ENCODE peak calls at places on chromosome 12, in eight cellular contexts. J, V, I, S, Z, B, K and C are unnamed samples.

GRCh38 chr12:91343010-91343409 is 160.4 kb upstream of the DCN start:
- DNase-seq in B (no peak), K (no peak), J (no peak), V (no peak), S (no peak), I (no peak), Z (no peak), C (no peak)

GRCh38 chr12:101552277-101552676 is 42.5 kb upstream of the MYBPC1 start:
- DNase-seq in K (no peak), B (peak), I (no peak), Z (peak), V (no peak), S (peak), J (peak), C (no peak)

GRCh38 chr12:55925870-55926737 is 1.6 kb downstream of the PYM1 start:
- DNase-seq in I (peak), K (no peak), V (no peak), B (no peak), Z (no peak), J (no peak), S (no peak), C (no peak)

GRCh38 chr12:52130695-52131094 is 51.2 kb downstream of the SMIM41 start:
- DNase-seq in K (no peak), I (no peak), V (no peak), S (no peak), J (no peak), B (no peak), Z (no peak), C (no peak)

GRCh38 chr12:103969391-103969790 is 3.7 kb downstream of the TDG start:
- DNase-seq in S (no peak), Z (no peak), J (no peak), V (no peak), K (no peak), I (no peak), B (peak), C (peak)

GRCh38 chr12:94644622-94645021 is 5.7 kb downstream of the TMCC3 start:
- DNase-seq in Z (peak), K (no peak), I (no peak), S (peak), J (peak), V (no peak), B (peak), C (no peak)

GRCh38 chr12:19799886-19800602 is 360.8 kb downstream of the AEBP2 start:
- DNase-seq in V (no peak), S (no peak), J (no peak), I (no peak), B (peak), K (no peak), Z (no peak), C (no peak)

GRCh38 chr12:101698782-101699347 is 1.4 kb downstream of the CHPT1 start:
- DNase-seq in B (no peak), V (peak), I (no peak), S (no peak), Z (peak), J (no peak), K (peak), C (no peak)

GRCh38 chr12:82326905-82327503 is 31.2 kb downstream of the CCDC59 start:
- DNase-seq in K (peak), Z (peak), I (peak), S (peak), B (peak), V (no peak), J (no peak), C (peak)

GRCh38 chr12:11787437-11787836 is 138.0 kb downstream of the ETV6 start:
- DNase-seq in K (no peak), J (no peak), B (no peak), Z (no peak), V (no peak), I (no peak), S (no peak), C (no peak)

GRCh38 chr12:5567021-5567744 is 135.3 kb downstream of the NTF3 start:
- DNase-seq in V (peak), I (no peak), K (no peak), J (no peak), B (no peak), Z (no peak), S (no peak), C (no peak)

GRCh38 chr12:109961201-109961600 is 35.0 kb downstream of the GIT2 start:
- DNase-seq in B (no peak), I (no peak), K (no peak), V (no peak), Z (no peak), S (no peak), J (no peak), C (no peak)

GRCh38 chr12:88309546-88309945 is 167.4 kb downstream of the TMTC3 start:
- DNase-seq in S (no peak), V (no peak), Z (peak), K (no peak), J (no peak), I (no peak), B (peak), C (peak)

GRCh38 chr12:77343291-77343690 is 277.9 kb upstream of the E2F7 start:
- DNase-seq in B (peak), J (no peak), S (no peak), Z (peak), K (no peak), I (no peak), V (no peak), C (no peak)

GRCh38 chr12:27914956-27915355 is 57.6 kb downstream of the PTHLH start:
- DNase-seq in Z (no peak), B (no peak), V (no peak), K (no peak), S (no peak), I (no peak), J (no peak), C (no peak)

GRCh38 chr12:113244015-113244983 is 23.0 kb downstream of the TPCN1 start:
- DNase-seq in J (peak), K (no peak), V (peak), S (no peak), I (no peak), Z (no peak), B (peak), C (no peak)

GRCh38 chr12:96720363-96720705 is 186.7 kb upstream of the NEDD1 start:
- DNase-seq in K (peak), J (peak), B (no peak), V (peak), S (no peak), Z (peak), I (no peak), C (no peak)

GRCh38 chr12:27821259-27821973 is 41.4 kb upstream of the MANSC4 start:
- DNase-seq in Z (peak), V (peak), B (peak), I (peak), S (peak), K (peak), J (peak), C (peak)

GRCh38 chr12:111056618-111057521 is 136.5 kb upstream of the MYL2 start:
- DNase-seq in S (no peak), Z (no peak), B (no peak), I (no peak), J (peak), K (no peak), V (no peak), C (no peak)

GRCh38 chr12:10739157-10740118 is 16.3 kb upstream of the YBX3 start:
- DNase-seq in S (no peak), B (peak), I (no peak), J (no peak), K (no peak), Z (no peak), V (no peak), C (no peak)

GRCh38 chr12:47303207-47303606 is 223.4 kb upstream of the AMIGO2 start:
- DNase-seq in Z (no peak), I (no peak), K (no peak), B (peak), V (no peak), S (no peak), J (no peak), C (no peak)

GRCh38 chr12:78963439-78964222 is 99.1 kb downstream of the SYT1 start:
- DNase-seq in V (no peak), B (peak), S (no peak), Z (peak), J (no peak), K (no peak), I (peak), C (peak)

GRCh38 chr12:88726806-88727722 is 146.8 kb upstream of the KITLG start:
- DNase-seq in V (no peak), I (no peak), S (no peak), K (no peak), B (peak), J (no peak), Z (peak), C (peak)

GRCh38 chr12:17134315-17134714 is 528.4 kb upstream of the LMO3 start:
- DNase-seq in V (no peak), B (no peak), S (no peak), I (no peak), Z (no peak), K (no peak), J (no peak), C (no peak)

GRCh38 chr12:105928436-105928835 is 210.3 kb downstream of the NUAK1 start:
- DNase-seq in B (no peak), Z (no peak), K (no peak), S (no peak), J (peak), V (peak), I (no peak), C (no peak)

GRCh38 chr12:105221588-105222325 is 14.2 kb downstream of the APPL2 start:
- DNase-seq in V (no peak), J (peak), Z (no peak), I (no peak), S (no peak), B (no peak), K (no peak), C (no peak)

GRCh38 chr12:70661762-70662161 is 24.5 kb upstream of the PTPRB start:
- DNase-seq in S (peak), I (no peak), B (peak), K (no peak), J (no peak), V (no peak), Z (peak), C (peak)

GRCh38 chr12:58915634-58916033 is 4.7 kb downstream of the LRIG3 start:
- DNase-seq in S (peak), Z (peak), K (no peak), B (peak), J (peak), V (peak), I (no peak), C (peak)

GRCh38 chr12:131672941-131673330 is 38.0 kb upstream of the SFSWAP start:
- DNase-seq in K (no peak), B (no peak), J (no peak), V (no peak), Z (no peak), S (no peak), I (no peak), C (no peak)

GRCh38 chr12:43151406-43152080 is 400.5 kb downstream of the ADAMTS20 start:
- DNase-seq in Z (peak), K (no peak), J (no peak), S (peak), I (no peak), B (no peak), V (no peak), C (peak)

GRCh38 chr12:112855375-112855774 is 51.4 kb upstream of the OAS1 start:
- DNase-seq in B (peak), K (peak), I (peak), V (no peak), J (no peak), Z (no peak), S (no peak), C (no peak)

GRCh38 chr12:12365442-12365802 is 8.5 kb downstream of the BORCS5 start:
- DNase-seq in S (no peak), I (no peak), Z (no peak), J (no peak), V (no peak), B (no peak), K (no peak), C (no peak)

GRCh38 chr12:50986961-50987737 is 34.8 kb downstream of the HIGD1C start:
- DNase-seq in B (peak), K (no peak), V (no peak), Z (peak), J (peak), S (peak), I (peak), C (peak)

GRCh38 chr12:116761499-116761898 is 23.4 kb downstream of the RNFT2 start:
- DNase-seq in Z (no peak), K (no peak), J (no peak), S (no peak), B (no peak), V (no peak), I (no peak), C (no peak)

GRCh38 chr12:116760621-116761020 is 22.5 kb downstream of the RNFT2 start:
- DNase-seq in B (no peak), J (no peak), Z (no peak), K (no peak), V (no peak), I (no peak), S (no peak), C (no peak)

GRCh38 chr12:116765271-116765670 is 27.2 kb downstream of the RNFT2 start:
- DNase-seq in I (no peak), B (no peak), Z (peak), K (no peak), V (no peak), J (no peak), S (no peak), C (no peak)

GRCh38 chr12:116759783-116760581 is 21.9 kb downstream of the RNFT2 start:
- DNase-seq in I (peak), J (no peak), V (peak), Z (no peak), B (peak), K (no peak), S (no peak), C (no peak)
- TF ChIP-seq CTCF in I (peak), J (no peak), V (no peak), Z (no peak), B (no peak), K (no peak), S (no peak), C (no peak)

DNA sequence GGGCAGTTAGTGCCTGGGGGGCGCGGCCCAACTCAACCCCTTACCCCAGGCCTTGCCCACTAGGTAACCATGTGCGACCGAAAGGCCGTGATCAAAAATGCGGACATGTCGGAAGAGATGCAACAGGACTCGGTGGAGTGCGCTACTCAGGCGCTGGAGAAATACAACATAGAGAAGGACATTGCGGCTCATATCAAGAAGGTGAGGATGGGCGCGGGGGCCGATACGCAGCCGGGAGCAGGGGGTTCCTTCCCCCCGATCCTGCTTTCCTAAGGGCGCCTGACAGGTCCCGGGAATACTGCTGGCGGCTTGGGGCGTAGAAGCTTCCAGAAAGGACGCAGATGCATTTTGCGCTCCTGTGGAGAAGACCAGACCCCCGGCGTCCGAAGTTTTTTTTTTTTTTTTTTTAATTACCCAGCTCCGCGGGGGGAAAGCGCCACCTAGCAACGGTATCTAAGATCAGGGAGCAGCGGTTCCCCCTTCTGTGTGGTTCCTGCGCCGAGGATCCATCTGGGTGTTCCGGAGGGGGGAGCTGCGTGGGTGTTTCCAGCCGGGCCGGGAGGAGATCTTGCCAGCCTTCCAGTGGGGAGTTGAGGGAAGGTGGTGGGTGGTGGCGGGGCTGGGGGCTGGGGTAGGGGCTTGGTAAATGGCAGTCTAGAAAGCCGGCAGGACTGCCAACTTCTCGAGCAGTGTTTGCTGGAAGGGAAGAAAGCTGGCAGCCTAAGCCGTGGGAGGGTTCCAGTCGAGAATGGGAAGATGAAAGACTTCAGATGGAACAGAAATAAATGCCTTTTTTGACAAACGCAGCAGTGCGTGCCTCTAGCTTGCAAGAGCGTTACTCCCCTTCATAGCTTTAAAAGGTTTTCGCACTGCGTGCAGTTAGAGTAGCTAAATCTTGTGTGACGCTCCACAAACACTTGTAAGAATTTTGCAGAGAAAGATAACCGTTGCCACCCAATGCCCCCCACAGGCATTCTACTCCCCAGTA is 734 bp downstream of the DYNLL1 start:
- DNase-seq in J (peak), V (peak), I (no peak), Z (peak), B (peak), K (peak), S (peak), C (peak)
- TF ChIP-seq CTCF in J (peak), V (no peak), I (no peak), Z (no peak), B (no peak), K (peak), S (no peak), C (peak)

GRCh38 chr12:7933255-7933726 is 2.7 kb downstream of the SLC2A3 start:
- DNase-seq in S (peak), B (peak), V (peak), Z (peak), I (peak), K (peak), J (peak), C (peak)
- TF ChIP-seq CTCF in S (peak), B (peak), V (no peak), Z (peak), I (peak), K (peak), J (peak), C (peak)

GRCh38 chr12:29238822-29239291 is 89.8 kb downstream of the FAR2 start:
- DNase-seq in B (peak), K (no peak), I (no peak), Z (peak), J (no peak), S (no peak), V (no peak), C (no peak)

GRCh38 chr12:29241821-29242591 is 92.9 kb downstream of the FAR2 start:
- DNase-seq in V (peak), S (peak), J (peak), K (no peak), B (peak), I (peak), Z (peak), C (peak)

GRCh38 chr12:29242921-29243431 is 93.9 kb downstream of the FAR2 start:
- DNase-seq in J (peak), K (no peak), I (no peak), B (no peak), S (no peak), Z (no peak), V (no peak), C (no peak)

GRCh38 chr12:29240441-29240840 is 91.4 kb downstream of the FAR2 start:
- DNase-seq in Z (no peak), K (no peak), I (no peak), J (no peak), V (no peak), S (no peak), B (no peak), C (no peak)

GRCh38 chr12:29239336-29239735 is 90.3 kb downstream of the FAR2 start:
- DNase-seq in Z (peak), V (no peak), I (no peak), S (no peak), B (peak), K (no peak), J (no peak), C (no peak)
- TF ChIP-seq CTCF in Z (no peak), V (no peak), I (no peak), S (no peak), B (no peak), K (no peak), J (no peak), C (no peak)

GRCh38 chr12:115771065-115771464 is 506.4 kb downstream of the MED13L start:
- DNase-seq in I (peak), S (no peak), Z (peak), J (no peak), K (no peak), B (no peak), V (peak), C (peak)
- TF ChIP-seq CTCF in I (peak), S (peak), Z (peak), J (no peak), K (peak), B (no peak), V (no peak), C (peak)

DNA sequence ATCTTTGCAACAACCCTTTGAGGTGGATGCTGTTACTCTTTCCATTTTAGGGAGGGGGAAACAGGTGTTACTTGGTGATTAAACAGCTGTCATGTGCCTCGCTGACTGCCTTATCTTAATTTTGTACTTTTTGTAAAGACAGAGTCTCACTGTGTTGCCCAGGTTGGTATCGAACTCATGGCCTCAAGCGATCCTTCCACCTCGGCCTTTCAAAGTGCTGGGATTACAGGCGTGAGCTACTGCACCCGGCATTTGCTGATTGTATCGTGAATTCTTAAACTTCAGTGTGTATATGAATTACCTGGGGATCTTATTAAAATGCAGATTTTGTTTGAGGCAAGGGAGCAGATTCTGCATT is 656 bp downstream of the PSMD9 start:
- DNase-seq in S (no peak), I (no peak), J (no peak), B (no peak), Z (no peak), V (no peak), K (no peak), C (no peak)
- TF ChIP-seq CTCF in S (no peak), I (no peak), J (no peak), B (no peak), Z (no peak), V (no peak), K (no peak), C (no peak)

DNA sequence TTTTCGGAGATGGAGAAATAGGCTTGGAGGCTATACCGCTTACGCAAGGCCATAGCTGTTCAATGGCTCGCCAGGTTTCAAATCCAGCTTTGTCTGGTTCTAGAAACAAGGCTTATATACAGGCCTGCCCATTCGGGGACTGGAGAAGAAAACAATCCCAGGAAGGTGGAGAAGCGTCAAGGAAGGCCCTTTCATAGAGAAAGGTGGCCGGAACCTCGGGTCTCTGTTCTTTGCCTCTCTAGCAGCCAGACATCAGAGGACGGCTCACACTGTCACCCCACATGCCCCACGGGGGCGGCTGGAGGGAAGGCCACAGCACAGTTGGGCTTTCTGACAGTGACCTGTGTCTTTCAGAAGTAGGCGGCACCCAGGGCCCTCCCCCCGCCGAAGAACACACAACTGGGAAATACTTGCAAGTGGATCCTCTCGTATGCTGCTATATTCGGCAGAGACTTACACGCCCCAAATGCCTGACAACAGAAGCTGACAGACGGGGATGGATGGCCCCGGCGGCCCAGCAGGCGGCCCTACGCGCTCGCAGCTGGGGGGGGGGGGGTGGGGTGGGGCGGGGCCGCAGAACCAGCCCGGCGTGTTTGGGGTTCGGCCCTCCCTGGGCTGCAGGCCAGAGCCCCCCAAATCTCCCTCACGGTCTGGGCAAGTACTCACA is 4.5 kb upstream of the SETD1B start:
- DNase-seq in I (peak), J (peak), Z (peak), B (peak), V (peak), S (no peak), K (peak), C (peak)
- TF ChIP-seq CTCF in I (no peak), J (no peak), Z (no peak), B (peak), V (no peak), S (no peak), K (no peak), C (peak)